ENCODE peak calls at places on chromosomes 7 and 10, in four cellular contexts. M is stomach, A is Panc1, D is sigmoid colon. H is an unnamed sample. For H3K27me3, the result is how much of the 10 kb centered on the place peaks cover.

GRCh38 chr10:87646920-87647319 is 12.8 kb upstream of the PAPSS2 start:
- DNase-seq in M (no peak), A (no peak), D (no peak), H (no peak)

GRCh38 chr7:28890137-28890536 is 68.0 kb downstream of the TRIL start:
- DNase-seq in M (no peak), A (no peak), D (no peak), H (peak)

GRCh38 chr7:134446446-134446845 is 12.5 kb downstream of the AKR1B1 start:
- DNase-seq in M (no peak), A (no peak), D (no peak), H (no peak)

GRCh38 chr10:119283818-119284217 is 76.4 kb downstream of the GRK5 start:
- DNase-seq in M (no peak), A (no peak), D (peak), H (peak)

GRCh38 chr10:100562806-100563293 is 27.1 kb downstream of the HIF1AN start:
- DNase-seq in M (no peak), A (no peak), D (no peak), H (no peak)

GRCh38 chr7:46206474-46207060 is 285.5 kb upstream of the IGFBP3 start:
- DNase-seq in M (peak), A (no peak), D (no peak), H (no peak)

GRCh38 chr7:16904086-16904485 is 22.3 kb upstream of the AGR3 start:
- DNase-seq in M (no peak), A (no peak), D (no peak), H (no peak)

GRCh38 chr10:22308390-22308789 is 7.8 kb upstream of the COMMD3 start:
- DNase-seq in M (no peak), A (peak), D (no peak), H (no peak)

GRCh38 chr7:37683263-37684120 is at the start of gene GPR141:
- DNase-seq in M (no peak), A (no peak), D (no peak), H (no peak)

GRCh38 chr7:151304856-151305255 is 36.8 kb upstream of the NUB1 start:
- DNase-seq in M (no peak), A (no peak), D (no peak), H (no peak)

GRCh38 chr10:86349940-86350630 is 16.5 kb downstream of the GRID1 start:
- DNase-seq in M (no peak), A (no peak), D (no peak), H (no peak)

GRCh38 chr7:5395246-5395645 is 28.4 kb downstream of the TNRC18 start:
- DNase-seq in M (no peak), A (no peak), D (no peak), H (no peak)

GRCh38 chr10:129332476-129332875 is 134.6 kb upstream of the MGMT start:
- DNase-seq in M (no peak), A (no peak), D (no peak), H (no peak)

GRCh38 chr10:59524373-59524772 is 162.0 kb upstream of the FAM13C start:
- DNase-seq in M (no peak), A (no peak), D (no peak), H (no peak)

GRCh38 chr7:92835140-92835850 is 1.1 kb downstream of the CDK6 start:
- DNase-seq in M (peak), A (no peak), D (peak), H (peak)

GRCh38 chr10:12699756-12700556 is 301.6 kb downstream of the CCDC3 start:
- DNase-seq in M (no peak), A (no peak), D (no peak), H (no peak)

GRCh38 chr7:77368974-77369373 is 47.2 kb downstream of the GSAP start:
- DNase-seq in M (no peak), A (no peak), D (no peak), H (no peak)

GRCh38 chr7:77425151-77426051 is 9.3 kb upstream of the GSAP start:
- DNase-seq in M (no peak), A (no peak), D (no peak), H (no peak)

GRCh38 chr10:7383442-7383841 is 27.4 kb downstream of the SFMBT2 start:
- DNase-seq in M (no peak), A (no peak), D (no peak), H (no peak)

GRCh38 chr7:147981072-147981813 is 609.3 kb upstream of the C7orf33 start:
- DNase-seq in M (no peak), A (no peak), D (no peak), H (no peak)

GRCh38 chr10:85528318-85528652 is 838.3 kb downstream of the GRID1 start:
- DNase-seq in M (no peak), A (no peak), D (no peak), H (no peak)

GRCh38 chr7:46989247-46989646 is 592.7 kb downstream of the TNS3 start:
- DNase-seq in M (no peak), A (no peak), D (no peak), H (no peak)

GRCh38 chr7:123797673-123798526 is 47.1 kb upstream of the HYAL4 start:
- DNase-seq in M (no peak), A (peak), D (no peak), H (no peak)

GRCh38 chr10:46233101-46233500 is 53.7 kb upstream of the ANTXRL start:
- DNase-seq in M (peak), A (no peak), D (no peak), H (no peak)

GRCh38 chr7:64373017-64373416 is 59.3 kb downstream of the ZNF736 start:
- DNase-seq in M (no peak), A (no peak), D (no peak), H (no peak)

GRCh38 chr7:127949670-127950069 is 81.6 kb downstream of the LRRC4 start:
- DNase-seq in M (no peak), A (no peak), D (no peak), H (no peak)

GRCh38 chr7:112322070-112322469 is 115.6 kb downstream of the ZNF277 start:
- DNase-seq in M (no peak), A (no peak), D (no peak), H (no peak)

DNA sequence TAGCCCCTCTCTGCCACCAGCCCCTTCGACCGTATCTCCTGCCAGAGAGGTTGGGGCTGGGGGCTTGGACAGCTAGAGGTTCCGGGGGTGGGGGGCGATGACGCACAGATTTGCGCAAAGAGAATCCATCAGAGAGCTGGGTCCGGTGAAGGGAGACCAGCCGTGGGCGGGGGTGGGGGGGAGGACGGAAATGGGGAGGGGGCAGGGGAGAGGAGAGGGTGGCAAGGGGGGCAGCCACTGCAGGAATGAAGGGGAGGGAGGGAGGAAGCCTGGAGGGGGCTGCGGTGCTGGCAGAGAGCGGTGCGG is 1.2 kb upstream of the VGF start:
- DNase-seq in M (no peak), A (no peak), D (no peak), H (no peak)
- H3K27me3 ChIP-seq in M (under half), A (under half), D (half or more), H (half or more)

DNA sequence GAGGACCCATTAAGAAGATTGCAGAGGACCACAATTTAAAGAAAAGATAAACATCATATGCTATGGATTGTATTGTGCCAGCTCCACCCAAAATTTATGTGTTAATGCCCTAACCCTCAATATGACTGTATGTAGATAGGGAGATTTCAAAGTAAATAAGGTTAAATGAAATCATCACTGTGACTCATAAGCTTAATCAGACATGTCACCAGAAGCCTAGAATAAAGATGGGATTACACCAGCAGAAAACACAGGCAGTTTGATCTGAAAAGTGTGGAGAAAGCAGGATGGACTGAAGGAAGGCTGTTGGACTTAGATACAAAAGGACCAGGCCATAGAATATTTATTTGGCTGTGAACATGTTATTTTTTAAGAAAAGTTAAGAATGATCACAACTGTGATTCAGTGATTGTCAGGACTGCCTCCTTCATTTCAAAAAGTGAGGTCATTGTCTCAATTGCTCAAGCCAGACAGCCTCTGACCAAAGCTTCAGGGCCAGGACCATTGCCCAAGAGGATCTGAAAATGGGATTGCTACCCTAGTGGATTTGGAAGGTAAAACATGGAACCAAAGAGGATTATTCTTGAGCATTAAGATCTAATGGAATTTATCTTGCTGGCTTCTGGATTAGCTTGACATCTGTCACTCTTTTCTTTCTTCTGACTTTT is 270.8 kb upstream of the POM121L12 start:
- DNase-seq in M (no peak), A (no peak), D (no peak), H (no peak)
- TF ChIP-seq POLR2AphosphoS5 in M (no peak), A (no peak), D (no peak), H (no peak)

GRCh38 chr10:90920986-90921643 is at the start of gene ANKRD1:
- DNase-seq in M (no peak), A (peak), D (no peak), H (no peak)
- H3K27me3 ChIP-seq in M (under half), A (under half), D (under half), H (under half)

GRCh38 chr10:44358080-44358771 is 26.7 kb downstream of the CXCL12 start:
- DNase-seq in M (no peak), A (no peak), D (no peak), H (no peak)
- TF ChIP-seq POLR2AphosphoS5 in M (no peak), A (no peak), D (no peak), H (no peak)

GRCh38 chr10:121595806-121596667 is 2.2 kb downstream of the FGFR2 start:
- DNase-seq in M (no peak), A (no peak), D (peak), H (no peak)
- H3K27me3 ChIP-seq in M (under half), A (under half), D (under half), H (under half)

GRCh38 chr7:137690635-137691034 is 156.1 kb downstream of the DGKI start:
- DNase-seq in M (no peak), A (no peak), D (no peak), H (no peak)
- TF ChIP-seq POLR2AphosphoS5 in M (no peak), A (no peak), D (no peak), H (no peak)

GRCh38 chr7:100464791-100465190 is 731 bp upstream of the SPACDR start:
- DNase-seq in M (no peak), A (no peak), D (no peak), H (no peak)

GRCh38 chr7:100464210-100464660 is at the start of gene SPACDR:
- DNase-seq in M (no peak), A (no peak), D (no peak), H (no peak)

GRCh38 chr7:100465702-100466311 is 1.7 kb upstream of the SPACDR start:
- DNase-seq in M (peak), A (no peak), D (peak), H (peak)

GRCh38 chr7:100466830-100467605 is 3.0 kb upstream of the SPACDR start:
- DNase-seq in M (no peak), A (no peak), D (no peak), H (no peak)

DNA sequence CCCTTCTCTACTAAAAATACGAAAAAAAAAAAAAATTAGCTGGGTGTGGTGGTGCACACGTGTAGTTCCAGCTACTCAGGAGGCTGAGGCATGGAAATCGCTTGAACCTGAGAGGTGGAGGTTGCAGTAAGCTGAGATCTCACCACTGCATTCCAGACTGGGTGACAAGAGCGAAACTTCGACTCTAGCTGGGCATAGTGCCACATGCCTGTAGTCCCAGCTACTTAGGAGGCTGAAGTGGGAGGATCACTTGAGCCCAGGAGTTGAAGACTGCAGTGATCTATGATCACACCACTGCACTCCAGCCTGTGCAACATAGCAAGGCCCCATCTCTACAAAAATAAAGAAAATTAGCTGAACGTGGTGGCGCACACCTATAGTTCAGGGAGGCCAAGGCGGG is 1.2 kb upstream of the SPACDR start:
- DNase-seq in M (no peak), A (no peak), D (no peak), H (no peak)
- H3K27me3 ChIP-seq in M (under half), A (under half), D (under half), H (under half)